ENCODE peak calls at places on chromosome 22, in five cellular contexts. M is esophagus squamous epithelium, S is right atrium auricular region, R is WERI-Rb-1, O is NB4. Y is an unnamed sample.

GRCh38 chr22:17678817-17679385 is 40.3 kb downstream of the BCL2L13 start:
- DNase-seq in O (no peak), S (no peak), R (no peak), M (no peak), Y (no peak)

GRCh38 chr22:28560005-28560742 is 119.5 kb downstream of the TTC28 start:
- DNase-seq in O (peak; percentile 9), M (no peak), R (no peak), S (no peak), Y (no peak)

GRCh38 chr22:47294571-47294970 is 532.1 kb downstream of the TBC1D22A start:
- DNase-seq in R (peak; percentile 2), O (no peak), M (no peak), S (no peak), Y (no peak)

GRCh38 chr22:42376721-42377177 is 55.5 kb downstream of the NFAM1 start:
- DNase-seq in R (peak; percentile 98), O (no peak), M (no peak), S (peak; percentile 85), Y (no peak)

GRCh38 chr22:18023509-18024275 is 669 bp downstream of the MICAL3 start:
- DNase-seq in M (no peak), S (peak; percentile 77), R (peak; percentile 82), O (no peak), Y (peak; percentile 43)

GRCh38 chr22:46929689-46930225 is 167.3 kb downstream of the TBC1D22A start:
- DNase-seq in M (no peak), R (no peak), S (peak; percentile 43), O (no peak), Y (no peak)

GRCh38 chr22:47055073-47055355 is 292.6 kb downstream of the TBC1D22A start:
- DNase-seq in S (no peak), M (no peak), O (no peak), R (no peak), Y (no peak)

GRCh38 chr22:45407793-45408192 is 5.6 kb downstream of the SMC1B start:
- DNase-seq in R (no peak), O (no peak), M (no peak), S (no peak), Y (no peak)

GRCh38 chr22:42343551-42344081 is 73.2 kb upstream of the TCF20 start:
- DNase-seq in M (no peak), R (peak; percentile 36), O (no peak), S (no peak), Y (no peak)

GRCh38 chr22:31160328-31160978 is 471 bp downstream of the RNF185 start:
- DNase-seq in O (no peak), S (no peak), M (no peak), R (no peak), Y (no peak)

GRCh38 chr22:44392446-44392921 is 79.7 kb upstream of the SHISAL1 start:
- DNase-seq in S (no peak), M (no peak), R (peak; percentile 4), O (no peak), Y (no peak)

GRCh38 chr22:26835929-26836528 is 178.6 kb downstream of the MIAT start:
- DNase-seq in R (peak; percentile 64), M (no peak), O (peak; percentile 50), S (no peak), Y (no peak)

GRCh38 chr22:20430641-20431519 is 6.7 kb downstream of the SCARF2 start:
- DNase-seq in S (peak; percentile 56), O (peak; percentile 85), R (no peak), M (no peak), Y (no peak)

GRCh38 chr22:26273011-26273675 is 103.9 kb downstream of the SEZ6L start:
- DNase-seq in S (no peak), O (no peak), R (no peak), M (no peak), Y (no peak)

GRCh38 chr22:39469681-39470461 is 13.1 kb downstream of the MGAT3 start:
- DNase-seq in S (no peak), M (no peak), O (no peak), R (peak; percentile 94), Y (no peak)

GRCh38 chr22:24379536-24379935 is 47.9 kb upstream of the ADORA2A start:
- DNase-seq in S (no peak), M (no peak), O (no peak), R (no peak), Y (no peak)

GRCh38 chr22:27110985-27111451 is 453.6 kb downstream of the MIAT start:
- DNase-seq in R (peak; percentile 25), O (no peak), S (no peak), M (no peak), Y (no peak)

GRCh38 chr22:46107089-46107664 is 43.1 kb upstream of the PPARA start:
- DNase-seq in S (no peak), O (no peak), R (no peak), M (no peak), Y (no peak)

GRCh38 chr22:25130462-25130861 is 69.2 kb upstream of the CRYBB3 start:
- DNase-seq in O (no peak), R (no peak), S (no peak), M (no peak), Y (no peak)

GRCh38 chr22:46792061-46792796 is 29.8 kb downstream of the TBC1D22A start:
- DNase-seq in M (no peak), R (no peak), S (no peak), O (no peak), Y (no peak)

GRCh38 chr22:17972385-17973181 is 51.8 kb downstream of the MICAL3 start:
- DNase-seq in S (no peak), M (no peak), O (no peak), R (no peak), Y (no peak)

DNA sequence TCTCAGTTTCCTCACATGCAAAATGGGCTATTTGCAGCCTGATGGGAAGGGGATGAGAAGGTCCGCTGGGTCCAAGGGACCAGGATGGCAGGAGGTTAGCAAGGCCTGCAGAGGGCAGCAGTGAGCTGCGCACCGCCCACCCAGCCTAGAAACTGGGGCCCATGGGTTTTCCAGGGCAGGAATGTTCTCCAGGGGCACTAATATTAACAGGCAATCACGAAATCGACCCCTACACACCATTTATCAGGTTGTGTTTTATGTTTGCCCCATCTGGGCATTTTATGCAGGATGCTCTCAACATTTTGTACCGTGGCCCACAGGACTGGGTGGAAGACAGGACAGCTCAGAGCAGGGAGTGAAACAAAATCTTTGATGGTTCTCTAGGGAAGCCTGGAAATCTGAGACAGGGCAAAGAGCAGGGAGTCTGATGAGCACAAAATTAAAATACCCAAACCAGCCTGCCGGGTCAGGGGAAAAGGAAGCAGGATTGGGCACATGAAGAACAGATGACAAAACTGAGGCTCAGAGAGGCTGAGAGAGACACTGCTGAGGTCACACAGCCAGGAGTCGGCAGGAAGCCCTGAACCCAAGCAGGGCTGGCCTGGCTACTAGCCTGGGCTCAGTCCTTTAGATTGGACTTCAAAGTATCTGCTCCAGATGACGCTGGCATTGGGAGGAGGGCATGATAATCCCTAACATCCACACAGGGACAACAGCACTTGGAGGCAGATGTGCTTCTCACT is 1.6 kb upstream of the BCR start:
- DNase-seq in S (peak; percentile 66), R (peak; percentile 73), M (no peak), O (peak; percentile 61), Y (no peak)
- TF ChIP-seq CTCF in S (peak; percentile 97), R (peak; percentile 97), M (peak; percentile 96), O (peak; percentile 90), Y (peak; percentile 94)

GRCh38 chr22:21876486-21877176 is 9.2 kb upstream of the MAPK1 start:
- DNase-seq in M (no peak), R (no peak), O (peak; percentile 20), S (no peak), Y (no peak)
- H3K4me3 ChIP-seq in M (no peak overlapping the region), R (no peak overlapping the region), O (no peak overlapping the region), S (no peak overlapping the region), Y (no peak overlapping the region)

DNA sequence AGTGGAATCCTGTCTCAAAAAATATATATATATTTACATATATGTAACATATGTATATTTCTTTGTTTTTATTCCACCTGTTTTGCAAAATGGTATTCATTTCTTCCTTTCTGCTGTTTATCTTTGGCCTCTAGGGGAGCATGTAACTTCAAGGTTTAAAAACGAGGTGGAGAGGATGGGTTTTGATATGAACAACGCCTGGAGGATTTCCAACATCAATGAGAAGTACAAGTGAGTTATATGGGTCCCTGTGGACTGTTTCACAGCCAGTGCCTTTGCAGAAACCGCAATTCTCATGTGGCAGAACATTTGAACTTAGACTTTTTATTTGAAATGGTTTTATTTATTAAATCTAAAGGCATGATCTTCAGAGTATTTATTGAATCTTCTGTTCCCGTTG is 81.6 kb upstream of the HORMAD2 start:
- DNase-seq in S (no peak), R (no peak), O (peak; percentile 48), M (no peak), Y (no peak)
- TF ChIP-seq CTCF in S (no peak), R (no peak), O (peak; percentile 19), M (peak; percentile 28), Y (no peak)

GRCh38 chr22:32708835-32709234 is 92.7 kb upstream of the TIMP3 start:
- DNase-seq in S (peak; percentile 64), M (no peak), R (no peak), O (no peak), Y (no peak)
- H3K4me3 ChIP-seq in S (no peak overlapping the region), M (no peak overlapping the region), R (no peak overlapping the region), O (no peak overlapping the region), Y (no peak overlapping the region)

GRCh38 chr22:35454416-35455054 is 54.6 kb downstream of the MCM5 start:
- DNase-seq in O (peak; percentile 38), M (no peak), S (no peak), R (no peak), Y (no peak)
- TF ChIP-seq CTCF in O (peak; percentile 5), M (no peak), S (peak; percentile 55), R (no peak), Y (no peak)

GRCh38 chr22:38097058-38097457 is 13.1 kb upstream of the SLC16A8 start:
- DNase-seq in O (no peak), S (no peak), R (no peak), M (no peak), Y (no peak)
- H3K4me3 ChIP-seq in O (no peak overlapping the region), S (no peak overlapping the region), R (no peak overlapping the region), M (no peak overlapping the region), Y (no peak overlapping the region)

GRCh38 chr22:35685731-35686130 is 31.9 kb upstream of the APOL5 start:
- DNase-seq in M (no peak), R (no peak), O (no peak), S (no peak), Y (no peak)

GRCh38 chr22:35686298-35686697 is 31.4 kb upstream of the APOL5 start:
- DNase-seq in R (no peak), O (peak; percentile 62), S (no peak), M (no peak), Y (no peak)

GRCh38 chr22:35683560-35683959 is 34.1 kb upstream of the APOL5 start:
- DNase-seq in S (no peak), O (no peak), M (no peak), R (no peak), Y (no peak)

GRCh38 chr22:35684732-35685131 is 32.9 kb upstream of the APOL5 start:
- DNase-seq in R (no peak), O (no peak), S (no peak), M (no peak), Y (no peak)

GRCh38 chr22:35684270-35684700 is 33.4 kb upstream of the APOL5 start:
- DNase-seq in R (peak; percentile 13), M (no peak), O (peak; percentile 11), S (no peak), Y (no peak)
- TF ChIP-seq CTCF in R (peak; percentile 34), M (peak; percentile 8), O (peak; percentile 4), S (peak; percentile 52), Y (no peak)

DNA sequence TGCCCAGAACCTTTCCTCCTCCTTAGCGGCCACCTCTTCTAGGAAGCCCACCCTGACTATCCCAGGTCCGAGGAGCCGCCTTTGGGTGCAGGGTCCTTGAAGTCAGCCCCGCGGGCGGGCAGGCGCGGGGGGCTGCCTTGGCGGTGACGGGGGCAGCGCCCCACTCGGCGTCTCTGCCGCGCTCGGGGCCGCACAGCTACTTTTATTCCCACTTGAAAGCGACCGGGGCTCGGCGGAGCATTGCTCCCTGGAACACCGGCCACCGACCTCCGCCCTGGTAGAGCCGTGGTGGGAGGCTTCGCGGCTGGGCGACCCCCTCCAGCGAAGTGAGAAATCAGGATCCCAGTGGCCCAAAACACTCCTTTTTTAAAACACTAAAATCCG is 823 bp upstream of the MAPK11 start:
- DNase-seq in S (no peak), M (no peak), O (no peak), R (no peak), Y (no peak)
- H3K4me3 ChIP-seq in S (peak overlapping the region; percentile 32), M (peak overlapping the region; percentile 37), O (no peak overlapping the region), R (peak overlapping the region; percentile 91), Y (peak overlapping the region; percentile 74)

Y was measured in thoracic aorta.